ENCODE peak calls at places on chromosome 12, in four cellular contexts. T is endothelial cell of umbilical vein, I is uterus, E is psoas muscle. Q is an unnamed sample.
A peak's percentile ranks its signal among the peaks of the same experiment; 100 is the strongest.

GRCh38 chr12:89782807-89783206 is 74.2 kb upstream of the ATP2B1 start:
- DNase-seq in T (no peak), I (no peak), E (no peak), Q (no peak)

GRCh38 chr12:76674669-76675315 is 89.1 kb upstream of the ZDHHC17 start:
- DNase-seq in T (no peak), I (no peak), E (no peak), Q (no peak)

GRCh38 chr12:2429032-2429431 is 365.7 kb upstream of the FKBP4 start:
- DNase-seq in T (no peak), I (peak; percentile 33), E (no peak), Q (no peak)

GRCh38 chr12:79527498-79527897 is 163.3 kb downstream of the PAWR start:
- DNase-seq in T (no peak), I (no peak), E (no peak), Q (no peak)

GRCh38 chr12:52873832-52874572 is 25.2 kb upstream of the KRT78 start:
- DNase-seq in T (peak; percentile 79), I (peak; percentile 87), E (peak; percentile 84), Q (peak; percentile 79)

GRCh38 chr12:67593041-67593870 is 55.3 kb upstream of the DYRK2 start:
- DNase-seq in T (no peak), I (no peak), E (no peak), Q (peak; percentile 58)

GRCh38 chr12:25491396-25491948 is 61.6 kb downstream of the LMNTD1 start:
- DNase-seq in T (no peak), I (no peak), E (no peak), Q (no peak)

GRCh38 chr12:13749380-13749779 is 232.0 kb downstream of the GRIN2B start:
- DNase-seq in T (no peak), I (no peak), E (no peak), Q (no peak)

GRCh38 chr12:75979181-75979580 is 52.4 kb downstream of the PHLDA1 start:
- DNase-seq in T (peak; percentile 91), I (no peak), E (no peak), Q (no peak)

GRCh38 chr12:41967668-41968649 is 176.7 kb downstream of the GXYLT1 start:
- DNase-seq in T (peak; percentile 17), I (no peak), E (no peak), Q (no peak)

GRCh38 chr12:124928095-124928911 is 13.9 kb upstream of the UBC start:
- DNase-seq in T (peak; percentile 94), I (peak; percentile 84), E (peak; percentile 85), Q (peak; percentile 88)

GRCh38 chr12:20429876-20430275 is 61.5 kb downstream of the PDE3A start:
- DNase-seq in T (no peak), I (no peak), E (no peak), Q (no peak)

GRCh38 chr12:107610030-107610859 is 75.4 kb upstream of the PWP1 start:
- DNase-seq in T (peak; percentile 29), I (no peak), E (no peak), Q (no peak)

GRCh38 chr12:73964641-73965040 is 573.0 kb upstream of the ATXN7L3B start:
- DNase-seq in T (no peak), I (no peak), E (no peak), Q (no peak)

GRCh38 chr12:133038310-133038709 is 1.0 kb downstream of the ZNF84 start:
- DNase-seq in T (peak; percentile 6), I (no peak), E (no peak), Q (no peak)

GRCh38 chr12:31712877-31713276 is 15.9 kb downstream of the AMN1 start:
- DNase-seq in T (no peak), I (no peak), E (no peak), Q (no peak)

GRCh38 chr12:94725375-94726168 is 75.2 kb upstream of the TMCC3 start:
- DNase-seq in T (peak; percentile 71), I (no peak), E (no peak), Q (no peak)

GRCh38 chr12:2139651-2140050 is 86.9 kb downstream of the CACNA1C start:
- DNase-seq in T (no peak), I (no peak), E (no peak), Q (no peak)

GRCh38 chr12:106304001-106304421 is 1.5 kb downstream of the TCP11L2 start:
- DNase-seq in T (no peak), I (no peak), E (no peak), Q (no peak)

GRCh38 chr12:84131076-84131475 is 781.5 kb downstream of the SLC6A15 start:
- DNase-seq in T (no peak), I (no peak), E (no peak), Q (no peak)

GRCh38 chr12:94126067-94126466 is 22.3 kb upstream of the PLXNC1 start:
- DNase-seq in T (no peak), I (no peak), E (no peak), Q (no peak)

GRCh38 chr12:125467363-125467762 is 402.1 kb downstream of the AACS start:
- DNase-seq in T (no peak), I (no peak), E (no peak), Q (no peak)

GRCh38 chr12:50740307-50740706 is 23.6 kb upstream of the ATF1 start:
- DNase-seq in T (no peak), I (no peak), E (no peak), Q (no peak)

GRCh38 chr12:85076688-85077430 is 40.7 kb downstream of the LRRIQ1 start:
- DNase-seq in T (peak; percentile 87), I (no peak), E (no peak), Q (no peak)

GRCh38 chr12:93089805-93090569 is 160.9 kb upstream of the EEA1 start:
- DNase-seq in T (peak; percentile 92), I (no peak), E (no peak), Q (no peak)

GRCh38 chr12:114339626-114340025 is 66.3 kb downstream of the TBX5 start:
- DNase-seq in T (no peak), I (no peak), E (no peak), Q (no peak)

GRCh38 chr12:109098142-109098652 is 800 bp downstream of the UNG start:
- DNase-seq in T (no peak), I (no peak), E (peak; percentile 74), Q (peak; percentile 61)

GRCh38 chr12:126385785-126386184 is 1320.5 kb downstream of the AACS start:
- DNase-seq in T (no peak), I (no peak), E (no peak), Q (no peak)

GRCh38 chr12:72296389-72296788 is 24.2 kb downstream of the TRHDE start:
- DNase-seq in T (no peak), I (no peak), E (no peak), Q (no peak)

GRCh38 chr12:30110970-30111586 is 327.3 kb upstream of the TMTC1 start:
- DNase-seq in T (peak; percentile 93), I (no peak), E (no peak), Q (no peak)

GRCh38 chr12:40034712-40035111 is 71.2 kb downstream of the SLC2A13 start:
- DNase-seq in T (no peak), I (no peak), E (no peak), Q (no peak)

GRCh38 chr12:76878045-76878898 is 547 bp downstream of the CSRP2 start:
- DNase-seq in T (peak; percentile 22), I (peak; percentile 20), E (peak; percentile 19), Q (no peak)

GRCh38 chr12:117963836-117964235 is 5.0 kb downstream of the KSR2 start:
- DNase-seq in T (no peak), I (no peak), E (no peak), Q (no peak)

GRCh38 chr12:90058721-90059120 is 350.1 kb upstream of the ATP2B1 start:
- DNase-seq in T (peak; percentile 90), I (no peak), E (no peak), Q (no peak)

GRCh38 chr12:106276032-106276728 is 26.4 kb upstream of the TCP11L2 start:
- DNase-seq in T (no peak), I (no peak), E (no peak), Q (no peak)

GRCh38 chr12:90260136-90260535 is 551.5 kb upstream of the ATP2B1 start:
- DNase-seq in T (no peak), I (no peak), E (no peak), Q (no peak)

GRCh38 chr12:124828264-124829007 is 35.2 kb downstream of the SCARB1 start:
- DNase-seq in T (no peak), I (no peak), E (no peak), Q (no peak)

GRCh38 chr12:48767521-48767920 is 21.4 kb downstream of the ADCY6 start:
- DNase-seq in T (no peak), I (no peak), E (no peak), Q (no peak)

GRCh38 chr12:128266086-128266485 is 884 bp upstream of the TMEM132C start:
- DNase-seq in T (no peak), I (no peak), E (no peak), Q (no peak)

GRCh38 chr12:47276253-47277070 is 196.7 kb upstream of the AMIGO2 start:
- DNase-seq in T (peak; percentile 54), I (no peak), E (no peak), Q (peak; percentile 59)

GRCh38 chr12:131106542-131106941 is 152.8 kb downstream of the ADGRD1 start:
- DNase-seq in T (no peak), I (no peak), E (no peak), Q (no peak)

GRCh38 chr12:131105736-131106356 is 152.1 kb downstream of the ADGRD1 start:
- DNase-seq in T (no peak), I (no peak), E (no peak), Q (no peak)

GRCh38 chr12:131104464-131105350 is 151.0 kb downstream of the ADGRD1 start:
- DNase-seq in T (peak; percentile 28), I (peak; percentile 84), E (peak; percentile 82), Q (peak; percentile 74)

GRCh38 chr12:131103614-131104463 is 150.1 kb downstream of the ADGRD1 start:
- DNase-seq in T (no peak), I (peak; percentile 29), E (peak; percentile 10), Q (no peak)

GRCh38 chr12:131105351-131105735 is 151.6 kb downstream of the ADGRD1 start:
- DNase-seq in T (no peak), I (no peak), E (no peak), Q (no peak)
- H3K4me3 ChIP-seq in T (no peak overlapping the region), I (no peak overlapping the region), E (no peak overlapping the region), Q (no peak overlapping the region)

GRCh38 chr12:116818341-116818856 is 62.8 kb downstream of the HRK start:
- DNase-seq in T (peak; percentile 59), I (peak; percentile 19), E (no peak), Q (no peak)
- H3K4me1 ChIP-seq in T (peaks cover 13% of the 10 kb centered on the region), I (no peaks in the 10 kb centered on the region), E (peaks cover 10% of the 10 kb centered on the region), Q (no peaks in the 10 kb centered on the region)

DNA sequence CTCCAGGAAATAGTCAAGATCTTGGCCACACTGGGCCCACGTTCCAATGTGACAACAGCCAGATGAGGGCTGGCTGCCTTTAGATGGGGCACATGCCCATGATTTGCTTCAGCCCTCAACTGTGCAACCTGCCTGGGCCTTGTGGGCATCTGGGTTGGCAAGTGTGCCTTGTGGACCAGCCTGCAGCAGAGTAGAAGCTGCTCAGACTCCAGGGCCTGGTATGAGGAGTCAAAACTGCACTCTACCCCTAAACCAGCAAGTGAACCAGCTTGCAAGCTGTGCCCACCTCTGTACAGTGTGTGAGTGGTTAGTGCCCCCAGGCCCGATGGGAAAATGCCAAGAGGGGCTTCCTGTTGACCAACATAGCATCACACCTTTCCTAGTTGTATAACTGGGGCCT is 17.9 kb downstream of the PHETA1 start:
- DNase-seq in T (no peak), I (no peak), E (no peak), Q (no peak)
- H3K27ac ChIP-seq in T (no peak overlapping the region), I (no peak overlapping the region), E (no peak overlapping the region), Q (no peak overlapping the region)

GRCh38 chr12:4308334-4308960 is 12.6 kb upstream of the TIGAR start:
- DNase-seq in T (no peak), I (no peak), E (no peak), Q (no peak)
- H3K4me3 ChIP-seq in T (no peak overlapping the region), I (no peak overlapping the region), E (peak overlapping the region; percentile 48), Q (no peak overlapping the region)

GRCh38 chr12:10305411-10305810 is 2.3 kb upstream of the KLRD1 start:
- DNase-seq in T (no peak), I (no peak), E (no peak), Q (no peak)

GRCh38 chr12:10304161-10304574 is 3.5 kb upstream of the KLRD1 start:
- DNase-seq in T (no peak), I (no peak), E (no peak), Q (no peak)

GRCh38 chr12:10301103-10301502 is 6.6 kb upstream of the KLRD1 start:
- DNase-seq in T (no peak), I (no peak), E (no peak), Q (no peak)
- H3K4me1 ChIP-seq in T (no peaks in the 10 kb centered on the region), I (no peaks in the 10 kb centered on the region), E (no peaks in the 10 kb centered on the region), Q (no peaks in the 10 kb centered on the region)